ENCODE peak calls at places on chromosomes 13 and 19, in ten cellular contexts. L is IMR-90, F is testis, W is heart right ventricle, D is lung, E is AG04450, I is vagina, M is esophagus muscularis mucosa, V is breast epithelium, T is cardiac muscle cell. Z is an unnamed sample.

GRCh38 chr13:106378263-106378662 is 157.2 kb downstream of the EFNB2 start:
- DNase-seq in L (no peak), F (peak; percentile 67), W (no peak), D (no peak), E (no peak), I (no peak), M (no peak), V (no peak), T (no peak), Z (no peak)

GRCh38 chr13:112567161-112567862 is 20.6 kb downstream of the TUBGCP3 start:
- DNase-seq in L (peak; percentile 66), F (no peak), W (no peak), D (no peak), E (peak; percentile 23), I (no peak), M (peak; percentile 17), V (no peak), T (no peak), Z (no peak)

GRCh38 chr13:27634231-27634630 is 12.5 kb downstream of the POLR1D start:
- DNase-seq in L (no peak), F (no peak), W (no peak), D (no peak), E (no peak), I (no peak), M (no peak), V (peak; percentile 30), T (no peak), Z (no peak)

GRCh38 chr13:42355118-42355840 is 83.3 kb downstream of the AKAP11 start:
- DNase-seq in L (no peak), F (no peak), W (no peak), D (no peak), E (no peak), I (no peak), M (peak; percentile 62), V (no peak), T (peak; percentile 39), Z (no peak)

GRCh38 chr19:11299946-11300810 is 4.2 kb downstream of the TSPAN16 start:
- DNase-seq in L (no peak), F (no peak), W (no peak), D (no peak), E (no peak), I (no peak), M (no peak), V (no peak), T (no peak), Z (no peak)

GRCh38 chr19:2497186-2497585 is 21.3 kb downstream of the GADD45B start:
- DNase-seq in L (no peak), F (no peak), W (no peak), D (no peak), E (no peak), I (no peak), M (no peak), V (no peak), T (no peak), Z (no peak)

GRCh38 chr13:114047358-114047881 is 73.5 kb upstream of the C13orf46 start:
- DNase-seq in L (peak; percentile 43), F (no peak), W (no peak), D (no peak), E (no peak), I (no peak), M (no peak), V (no peak), T (no peak), Z (no peak)

GRCh38 chr19:30106417-30107095 is 164.5 kb downstream of the URI1 start:
- DNase-seq in L (no peak), F (no peak), W (no peak), D (no peak), E (no peak), I (no peak), M (no peak), V (no peak), T (no peak), Z (no peak)

GRCh38 chr13:51518847-51519246 is 65.4 kb upstream of the WDFY2 start:
- DNase-seq in L (peak; percentile 40), F (no peak), W (no peak), D (no peak), E (no peak), I (no peak), M (no peak), V (no peak), T (no peak), Z (no peak)

GRCh38 chr19:48239582-48240141 is 16.1 kb downstream of the CARD8 start:
- DNase-seq in L (peak; percentile 51), F (no peak), W (no peak), D (no peak), E (no peak), I (no peak), M (no peak), V (no peak), T (no peak), Z (no peak)

GRCh38 chr13:74061939-74062595 is 72.1 kb downstream of the KLF12 start:
- DNase-seq in L (peak; percentile 47), F (peak; percentile 32), W (no peak), D (no peak), E (no peak), I (no peak), M (no peak), V (no peak), T (peak; percentile 36), Z (peak; percentile 25)

GRCh38 chr19:11624064-11624463 is 26.8 kb downstream of the ZNF627 start:
- DNase-seq in L (peak; percentile 35), F (no peak), W (no peak), D (no peak), E (no peak), I (no peak), M (no peak), V (no peak), T (no peak), Z (no peak)

GRCh38 chr13:112756511-112756966 is 66.7 kb downstream of the ATP11A start:
- DNase-seq in L (no peak), F (no peak), W (no peak), D (no peak), E (no peak), I (no peak), M (no peak), V (no peak), T (no peak), Z (no peak)

GRCh38 chr19:12721656-12722565 is 1.8 kb downstream of the TNPO2 start:
- DNase-seq in L (peak; percentile 74), F (peak; percentile 73), W (peak; percentile 68), D (peak; percentile 59), E (peak; percentile 45), I (no peak), M (peak; percentile 93), V (peak; percentile 69), T (peak; percentile 94), Z (peak; percentile 77)

GRCh38 chr13:55963934-55964333 is 1176.8 kb upstream of the PRR20A start:
- DNase-seq in L (no peak), F (no peak), W (no peak), D (no peak), E (no peak), I (no peak), M (no peak), V (no peak), T (no peak), Z (no peak)

GRCh38 chr19:55209430-55210119 is at the start of gene PTPRH:
- DNase-seq in L (no peak), F (no peak), W (no peak), D (no peak), E (no peak), I (no peak), M (no peak), V (no peak), T (no peak), Z (no peak)

GRCh38 chr19:55210120-55210493 is 806 bp upstream of the PTPRH start:
- DNase-seq in L (peak; percentile 98), F (no peak), W (no peak), D (no peak), E (peak; percentile 88), I (no peak), M (no peak), V (no peak), T (no peak), Z (peak; percentile 81)

GRCh38 chr19:55208880-55209429 is 346 bp downstream of the PTPRH start:
- DNase-seq in L (no peak), F (no peak), W (no peak), D (no peak), E (no peak), I (no peak), M (no peak), V (no peak), T (no peak), Z (no peak)

GRCh38 chr19:55213547-55213946 is 4.2 kb upstream of the PTPRH start:
- DNase-seq in L (no peak), F (no peak), W (no peak), D (no peak), E (no peak), I (no peak), M (no peak), V (no peak), T (no peak), Z (no peak)

DNA sequence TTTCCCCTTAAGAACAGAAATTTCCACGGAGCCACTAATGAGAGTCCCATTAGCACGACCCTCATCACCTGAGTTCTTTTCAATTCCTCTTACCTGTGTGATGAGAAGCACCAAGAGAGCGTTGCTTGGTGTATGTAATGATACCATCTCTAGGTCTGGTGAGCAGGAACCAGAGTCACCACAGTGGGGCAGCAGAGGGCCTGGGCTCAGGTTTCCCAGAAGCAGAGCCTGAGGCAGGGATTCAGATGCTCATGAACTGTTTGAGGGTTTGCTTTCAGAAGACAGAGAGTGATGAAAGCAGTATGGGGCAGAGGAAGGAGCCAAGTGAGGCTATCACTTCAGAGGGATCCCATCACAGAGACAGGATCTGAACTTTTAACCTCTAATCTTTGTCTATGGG is 3.1 kb upstream of the PTPRH start:
- DNase-seq in L (no peak), F (no peak), W (no peak), D (no peak), E (no peak), I (no peak), M (no peak), V (no peak), T (no peak), Z (no peak)
- TF ChIP-seq CTCF in L (peak; percentile 19), F (no peak), W (peak; percentile 38), D (no peak), E (no peak), I (no peak), M (no peak), V (no peak), T (peak; percentile 15), Z (no peak)

GRCh38 chr13:50152655-50153309 is 137.5 kb downstream of the KCNRG start:
- DNase-seq in L (no peak), F (no peak), W (no peak), D (no peak), E (no peak), I (no peak), M (no peak), V (no peak), T (no peak), Z (no peak)
- H3K4me3 ChIP-seq in L (no peak overlapping the region), F (no peak overlapping the region), W (peak overlapping the region; percentile 26), D (no peak overlapping the region), E (no peak overlapping the region), I (no peak overlapping the region), M (no peak overlapping the region), V (no peak overlapping the region), T (no peak overlapping the region), Z (peak overlapping the region; percentile 55)

GRCh38 chr13:20141238-20142018 is 19.4 kb downstream of the GJA3 start:
- DNase-seq in L (no peak), F (no peak), W (peak; percentile 64), D (no peak), E (no peak), I (peak; percentile 44), M (no peak), V (no peak), T (peak; percentile 95), Z (no peak)
- H3K27me3 ChIP-seq in L (peaks cover 17% of the 10 kb centered on the region), F (no peaks in the 10 kb centered on the region), W (peaks cover 33% of the 10 kb centered on the region), D (no peaks in the 10 kb centered on the region), E (peaks cover 39% of the 10 kb centered on the region), I (no peaks in the 10 kb centered on the region), M (peaks cover 17% of the 10 kb centered on the region), V (peaks cover 5% of the 10 kb centered on the region), T (no peaks in the 10 kb centered on the region), Z (peaks cover 74% of the 10 kb centered on the region)

GRCh38 chr19:38374332-38375097 is at the start of gene PSMD8:
- DNase-seq in L (peak; percentile 97), F (peak; percentile 100), W (peak; percentile 99), D (peak; percentile 100), E (peak; percentile 95), I (peak; percentile 99), M (peak; percentile 100), V (peak; percentile 99), T (peak; percentile 99), Z (peak; percentile 99)
- TF ChIP-seq CTCF in L (peak; percentile 41), F (no peak), W (peak; percentile 41), D (no peak), E (no peak), I (no peak), M (no peak), V (no peak), T (peak; percentile 25), Z (peak; percentile 10)